ENCODE peak calls at places on chromosomes 13 and 19, in six cellular contexts. V is GM12878; M is suprapubic skin; L is CD8-positive, alpha-beta T cell; X is AG04450; Y is heart left ventricle. A is an unnamed sample.

GRCh38 chr13:46126552-46127171 is 21.8 kb upstream of the CPB2 start:
- DNase-seq in V (no peak), M (no peak), L (peak), X (peak), Y (peak), A (no peak)

GRCh38 chr13:31199849-31200635 is at the start of gene B3GLCT:
- DNase-seq in V (no peak), M (peak), L (peak), X (peak), Y (peak), A (no peak)

GRCh38 chr13:74026753-74027152 is 107.5 kb downstream of the KLF12 start:
- DNase-seq in V (peak), M (no peak), L (peak), X (no peak), Y (no peak), A (no peak)

GRCh38 chr13:39273953-39274352 is 235.7 kb downstream of the NHLRC3 start:
- DNase-seq in V (no peak), M (no peak), L (no peak), X (no peak), Y (no peak), A (no peak)

GRCh38 chr19:11141937-11142527 is 13.6 kb downstream of the SPC24 start:
- DNase-seq in V (no peak), M (no peak), L (no peak), X (no peak), Y (peak), A (no peak)

GRCh38 chr19:1807695-1808394 is 4.2 kb downstream of the ATP8B3 start:
- DNase-seq in V (no peak), M (peak), L (no peak), X (no peak), Y (no peak), A (no peak)

GRCh38 chr13:66036024-66036614 is 1194.0 kb downstream of the PCDH9 start:
- DNase-seq in V (no peak), M (no peak), L (no peak), X (no peak), Y (no peak), A (no peak)

GRCh38 chr19:43527860-43528622 is 1.0 kb upstream of the ETHE1 start:
- DNase-seq in V (no peak), M (peak), L (no peak), X (no peak), Y (peak), A (no peak)

GRCh38 chr19:56643460-56643763 is 453 bp downstream of the SMIM17 start:
- DNase-seq in V (no peak), M (no peak), L (no peak), X (no peak), Y (no peak), A (no peak)

GRCh38 chr13:28434934-28435333 is 60.0 kb downstream of the FLT1 start:
- DNase-seq in V (no peak), M (no peak), L (no peak), X (no peak), Y (no peak), A (no peak)

GRCh38 chr13:74466015-74466414 is 331.8 kb upstream of the KLF12 start:
- DNase-seq in V (no peak), M (no peak), L (no peak), X (no peak), Y (no peak), A (no peak)

GRCh38 chr13:113860051-113860471 is 3.8 kb downstream of the GAS6 start:
- DNase-seq in V (no peak), M (peak), L (no peak), X (no peak), Y (no peak), A (no peak)

GRCh38 chr19:55086730-55087541 is 11.3 kb downstream of the EPS8L1 start:
- DNase-seq in V (no peak), M (peak), L (peak), X (peak), Y (peak), A (no peak)

GRCh38 chr19:33133438-33134031 is 1.6 kb downstream of the WDR88 start:
- DNase-seq in V (no peak), M (no peak), L (no peak), X (no peak), Y (no peak), A (no peak)

GRCh38 chr19:11378319-11379189 is 4.1 kb downstream of the SWSAP1 start:
- DNase-seq in V (no peak), M (no peak), L (no peak), X (no peak), Y (peak), A (peak)

GRCh38 chr13:62837895-62838294 is 1422.2 kb upstream of the PCDH20 start:
- DNase-seq in V (no peak), M (no peak), L (no peak), X (peak), Y (no peak), A (no peak)

GRCh38 chr19:5191091-5191490 is 149.5 kb downstream of the PTPRS start:
- DNase-seq in V (no peak), M (no peak), L (no peak), X (no peak), Y (no peak), A (no peak)

GRCh38 chr19:30799854-30800755 is 427.9 kb downstream of the ZNF536 start:
- DNase-seq in V (no peak), M (no peak), L (no peak), X (no peak), Y (peak), A (no peak)

GRCh38 chr13:23469901-23470525 is 36.5 kb upstream of the SACS start:
- DNase-seq in V (no peak), M (no peak), L (no peak), X (no peak), Y (no peak), A (no peak)

GRCh38 chr19:19737559-19738332 is 4.8 kb upstream of the ZNF14 start:
- DNase-seq in V (no peak), M (no peak), L (no peak), X (no peak), Y (no peak), A (no peak)

GRCh38 chr19:2453431-2454025 is 3.2 kb downstream of the LMNB2 start:
- DNase-seq in V (no peak), M (no peak), L (no peak), X (no peak), Y (no peak), A (no peak)

GRCh38 chr19:39607561-39607960 is 5.2 kb downstream of the LGALS13 start:
- DNase-seq in V (no peak), M (no peak), L (no peak), X (no peak), Y (no peak), A (no peak)

GRCh38 chr19:32363175-32363574 is 17.8 kb downstream of the ZNF507 start:
- DNase-seq in V (no peak), M (no peak), L (no peak), X (no peak), Y (no peak), A (peak)

GRCh38 chr13:109789262-109789661 is 2.9 kb upstream of the IRS2 start:
- DNase-seq in V (no peak), M (no peak), L (no peak), X (no peak), Y (no peak), A (no peak)

GRCh38 chr19:9436358-9436757 is 985 bp upstream of the ZNF266 start:
- DNase-seq in V (no peak), M (no peak), L (no peak), X (no peak), Y (no peak), A (no peak)

GRCh38 chr13:66835040-66835628 is 395.0 kb downstream of the PCDH9 start:
- DNase-seq in V (no peak), M (peak), L (no peak), X (peak), Y (peak), A (no peak)

GRCh38 chr19:43634877-43635560 is 4.6 kb downstream of the CADM4 start:
- DNase-seq in V (no peak), M (peak), L (no peak), X (no peak), Y (no peak), A (no peak)

GRCh38 chr13:98513837-98514236 is 63.1 kb downstream of the STK24 start:
- DNase-seq in V (no peak), M (no peak), L (no peak), X (no peak), Y (no peak), A (no peak)

GRCh38 chr13:60162096-60162495 is 1.6 kb downstream of the DIAPH3 start:
- DNase-seq in V (no peak), M (no peak), L (no peak), X (no peak), Y (no peak), A (no peak)

GRCh38 chr13:59424661-59425060 is 739.1 kb downstream of the DIAPH3 start:
- DNase-seq in V (no peak), M (no peak), L (no peak), X (no peak), Y (no peak), A (no peak)

GRCh38 chr13:100549316-100549715 is 39.3 kb downstream of the GGACT start:
- DNase-seq in V (no peak), M (no peak), L (no peak), X (no peak), Y (no peak), A (no peak)

GRCh38 chr19:35978832-35979365 is 16.1 kb upstream of the SDHAF1 start:
- DNase-seq in V (no peak), M (no peak), L (no peak), X (no peak), Y (no peak), A (no peak)

GRCh38 chr13:114153485-114154080 is 21.2 kb upstream of the RASA3 start:
- DNase-seq in V (no peak), M (no peak), L (no peak), X (no peak), Y (no peak), A (no peak)

GRCh38 chr19:54460230-54461005 is 3.2 kb downstream of the LENG9 start:
- DNase-seq in V (no peak), M (no peak), L (no peak), X (no peak), Y (no peak), A (no peak)

GRCh38 chr19:45613926-45614725 is 12.1 kb upstream of the GPR4 start:
- DNase-seq in V (peak), M (no peak), L (no peak), X (peak), Y (no peak), A (peak)
- H3K27ac ChIP-seq in V (peak), M (peak), L (no peak), X (peak), Y (peak), A (peak)

GRCh38 chr19:18364826-18365528 is 21.0 kb upstream of the GDF15 start:
- DNase-seq in V (no peak), M (no peak), L (no peak), X (peak), Y (peak), A (peak)

GRCh38 chr19:18368504-18369222 is 17.3 kb upstream of the GDF15 start:
- DNase-seq in V (no peak), M (no peak), L (no peak), X (no peak), Y (no peak), A (no peak)

GRCh38 chr19:18363787-18364186 is 22.2 kb upstream of the GDF15 start:
- DNase-seq in V (no peak), M (no peak), L (no peak), X (no peak), Y (no peak), A (no peak)

GRCh38 chr19:18362934-18363542 is 22.6 kb downstream of the PGPEP1 start:
- DNase-seq in V (no peak), M (no peak), L (no peak), X (no peak), Y (no peak), A (no peak)

GRCh38 chr19:18366027-18366435 is 19.9 kb upstream of the GDF15 start:
- DNase-seq in V (no peak), M (no peak), L (no peak), X (no peak), Y (no peak), A (no peak)
- H3K27ac ChIP-seq in V (peak), M (no peak), L (no peak), X (peak), Y (peak), A (peak)

DNA sequence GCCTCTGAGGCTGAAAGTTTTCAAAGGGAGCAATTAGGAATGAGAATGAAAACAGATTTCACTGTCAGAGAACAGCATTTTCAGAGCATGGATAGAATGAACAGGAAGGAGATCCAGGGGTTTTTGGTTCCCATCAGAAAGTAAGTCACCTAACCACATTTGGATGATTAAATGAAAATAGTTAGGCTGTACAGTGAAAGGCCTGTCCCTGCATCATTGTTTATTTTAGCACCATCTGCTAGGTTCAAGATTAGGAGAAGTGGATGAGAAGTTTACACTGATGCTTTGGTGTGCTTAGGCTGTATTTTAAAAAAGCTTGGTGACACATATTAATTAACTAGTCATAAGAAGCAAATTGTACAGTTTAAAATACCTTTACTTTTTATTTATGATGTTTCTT is 60.8 kb downstream of the EDNRB start:
- DNase-seq in V (no peak), M (no peak), L (no peak), X (no peak), Y (no peak), A (no peak)
- H3K27ac ChIP-seq in V (no peak), M (no peak), L (no peak), X (peak), Y (no peak), A (no peak)

GRCh38 chr13:95275322-95276118 is 25.7 kb downstream of the ABCC4 start:
- DNase-seq in V (no peak), M (no peak), L (no peak), X (no peak), Y (no peak), A (no peak)
- H3K27ac ChIP-seq in V (peak), M (no peak), L (no peak), X (peak), Y (no peak), A (no peak)

GRCh38 chr13:97249797-97250495 is 27.8 kb downstream of the MBNL2 start:
- DNase-seq in V (no peak), M (no peak), L (no peak), X (no peak), Y (no peak), A (no peak)

GRCh38 chr13:97248243-97248642 is 26.1 kb downstream of the MBNL2 start:
- DNase-seq in V (no peak), M (no peak), L (no peak), X (no peak), Y (no peak), A (no peak)

GRCh38 chr13:97250560-97250959 is 28.4 kb downstream of the MBNL2 start:
- DNase-seq in V (no peak), M (no peak), L (no peak), X (no peak), Y (no peak), A (no peak)

GRCh38 chr13:97246596-97246995 is 24.5 kb downstream of the MBNL2 start:
- DNase-seq in V (no peak), M (no peak), L (no peak), X (no peak), Y (no peak), A (no peak)

GRCh38 chr13:97249093-97249787 is 27.1 kb downstream of the MBNL2 start:
- DNase-seq in V (no peak), M (no peak), L (no peak), X (no peak), Y (no peak), A (no peak)
- H3K27ac ChIP-seq in V (no peak), M (peak), L (no peak), X (no peak), Y (peak), A (peak)

DNA sequence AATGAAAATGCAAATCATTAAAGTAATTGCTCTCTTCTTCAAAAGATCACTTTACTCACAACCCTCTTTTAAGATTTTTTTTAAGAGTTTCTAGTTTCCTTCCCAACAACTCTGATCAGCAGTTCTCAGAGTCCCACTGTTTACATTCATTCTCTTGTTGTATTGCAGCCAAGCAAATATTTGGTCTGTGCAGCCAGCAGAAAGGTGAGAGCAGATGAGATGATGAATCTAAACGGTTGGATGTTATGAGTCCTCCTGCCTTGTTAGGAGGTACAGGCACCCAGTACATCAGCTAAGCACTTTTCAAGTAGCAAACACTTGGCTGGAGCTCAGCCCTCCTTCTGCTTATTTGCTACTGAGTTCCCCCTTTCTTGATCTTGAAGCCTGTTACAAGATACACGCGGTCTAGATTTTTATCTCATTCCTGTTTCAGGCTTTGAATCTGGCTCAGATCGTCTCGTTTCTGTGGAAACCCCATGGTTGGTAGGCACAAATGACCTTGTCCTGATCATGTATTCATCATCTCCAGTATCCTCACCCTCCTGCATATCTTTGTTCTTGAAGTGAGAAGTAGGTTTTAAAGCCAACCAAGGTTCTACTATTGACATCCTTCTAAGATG is 300.7 kb downstream of the DCT start:
- DNase-seq in V (no peak), M (no peak), L (no peak), X (no peak), Y (no peak), A (no peak)
- H3K27ac ChIP-seq in V (no peak), M (no peak), L (no peak), X (no peak), Y (no peak), A (no peak)

GRCh38 chr19:3963458-3964255 is 7.2 kb downstream of the DAPK3 start:
- DNase-seq in V (no peak), M (peak), L (no peak), X (no peak), Y (no peak), A (no peak)

GRCh38 chr19:3958836-3959765 is 11.8 kb downstream of the DAPK3 start:
- DNase-seq in V (no peak), M (peak), L (no peak), X (no peak), Y (no peak), A (no peak)

GRCh38 chr19:3959766-3960131 is 11.2 kb downstream of the DAPK3 start:
- DNase-seq in V (no peak), M (peak), L (no peak), X (no peak), Y (no peak), A (no peak)

GRCh38 chr19:3964256-3965194 is 6.4 kb downstream of the DAPK3 start:
- DNase-seq in V (no peak), M (peak), L (no peak), X (no peak), Y (no peak), A (no peak)

DNA sequence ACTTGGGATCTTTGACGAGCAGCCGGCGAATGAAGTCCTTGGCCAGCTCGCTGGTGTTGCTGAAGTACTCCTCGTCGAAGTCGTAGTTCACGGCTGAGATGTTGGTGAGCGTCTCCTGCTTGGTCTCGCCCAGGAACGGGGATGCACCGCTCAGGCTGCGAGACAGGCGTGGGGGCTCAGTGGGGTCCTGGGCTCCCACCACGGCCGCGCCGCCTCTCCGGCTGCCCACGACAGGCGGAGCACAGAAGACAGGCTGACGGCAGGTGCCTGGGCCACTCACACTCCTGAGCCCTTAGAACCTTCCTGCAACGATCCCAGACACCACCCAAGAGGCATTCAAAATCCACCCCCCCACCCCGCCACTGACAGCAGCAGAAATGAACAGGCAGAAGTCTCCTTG is 9.9 kb downstream of the DAPK3 start:
- DNase-seq in V (no peak), M (no peak), L (no peak), X (no peak), Y (no peak), A (no peak)
- H3K27ac ChIP-seq in V (no peak), M (no peak), L (no peak), X (no peak), Y (peak), A (no peak)

GRCh38 chr19:6279931-6280591 is at the start of gene MLLT1:
- DNase-seq in V (peak), M (peak), L (peak), X (peak), Y (peak), A (peak)
- H3K27ac ChIP-seq in V (peak), M (peak), L (peak), X (no peak), Y (peak), A (peak)